ENCODE peak calls at places on chromosomes 4 and X, in six cellular contexts. G is mesenchymal stem cell, L is IMR-90, V is H9, K is neuronal stem cell, B is H1. T is an unnamed sample.

GRCh38 chrX:45771114-45771513 is 570.4 kb upstream of the DIPK2B start:
- DNase-seq in G (peak; percentile 94), L (peak; percentile 96), V (no peak), B (no peak), K (no peak), T (no peak)

GRCh38 chr4:145881991-145882390 is 56.6 kb downstream of the ZNF827 start:
- DNase-seq in B (no peak), L (no peak), V (no peak), K (no peak), G (no peak), T (no peak)

GRCh38 chrX:69238153-69238959 is 73.1 kb upstream of the PJA1 start:
- DNase-seq in L (no peak), K (no peak), G (no peak), B (no peak), V (no peak), T (no peak)

GRCh38 chr4:79623125-79623905 is 215.3 kb upstream of the GK2 start:
- DNase-seq in K (no peak), B (no peak), V (no peak), L (peak; percentile 5), G (no peak), T (no peak)

GRCh38 chrX:149987613-149988012 is 49.3 kb upstream of the EOLA2 start:
- DNase-seq in B (no peak), G (no peak), K (no peak), V (no peak), L (no peak), T (no peak)

GRCh38 chr4:84856468-84856867 is 110.0 kb downstream of the WDFY3 start:
- DNase-seq in G (no peak), B (no peak), V (no peak), L (no peak), K (no peak), T (peak; percentile 79)

GRCh38 chr4:145773581-145774234 is 93.8 kb downstream of the C4orf51 start:
- DNase-seq in K (no peak), G (no peak), L (no peak), V (no peak), B (no peak), T (no peak)

GRCh38 chrX:56033495-56034180 is 198.5 kb upstream of the KLF8 start:
- DNase-seq in V (no peak), G (no peak), L (no peak), B (no peak), K (no peak), T (no peak)

GRCh38 chrX:50054147-50054546 is 131.8 kb downstream of the CLCN5 start:
- DNase-seq in V (no peak), B (no peak), L (no peak), G (no peak), K (no peak), T (peak; percentile 64)

GRCh38 chrX:39983715-39984114 is 114.0 kb downstream of the BCOR start:
- DNase-seq in B (no peak), G (no peak), V (no peak), K (no peak), L (peak; percentile 31), T (no peak)

GRCh38 chr4:1869530-1870327 is 1.5 kb upstream of the NSD2 start:
- DNase-seq in B (no peak), K (no peak), G (no peak), V (no peak), L (no peak), T (no peak)

GRCh38 chrX:151713859-151714258 is 2.0 kb upstream of the FATE1 start:
- DNase-seq in V (peak; percentile 55), B (no peak), K (no peak), G (no peak), L (no peak), T (peak; percentile 55)

GRCh38 chrX:1397001-1397400 is 5.1 kb upstream of the SLC25A6 start:
- DNase-seq in L (no peak), G (no peak), V (no peak), K (no peak), B (no peak), T (no peak)

GRCh38 chrX:17812763-17813162 is 48.3 kb downstream of the RAI2 start:
- DNase-seq in V (no peak), L (no peak), G (no peak), B (no peak), K (no peak), T (no peak)

GRCh38 chrX:65706041-65706828 is 38.8 kb downstream of the MSN start:
- DNase-seq in L (peak; percentile 85), G (peak; percentile 88), K (no peak), B (no peak), V (no peak), T (peak; percentile 69)

GRCh38 chrX:1524874-1525582 is 12.0 kb downstream of the P2RY8 start:
- DNase-seq in L (no peak), K (no peak), B (no peak), G (no peak), V (no peak), T (no peak)

GRCh38 chr4:152938237-152938969 is 2.3 kb downstream of the FHDC1 start:
- DNase-seq in L (no peak), V (no peak), K (no peak), G (no peak), B (no peak), T (no peak)

GRCh38 chr4:76897522-76898384 is at the start of gene SOWAHB:
- DNase-seq in L (no peak), V (peak; percentile 86), G (no peak), B (peak; percentile 41), K (peak; percentile 32), T (peak; percentile 79)

GRCh38 chr4:102579794-102580462 is 78.8 kb downstream of the NFKB1 start:
- DNase-seq in K (no peak), L (no peak), B (no peak), V (no peak), G (no peak), T (no peak)

GRCh38 chrX:16457239-16457638 is 192.7 kb upstream of the S100G start:
- DNase-seq in L (no peak), K (no peak), G (no peak), V (no peak), B (no peak), T (no peak)

GRCh38 chr4:174380699-174381098 is 97.0 kb downstream of the CEP44 start:
- DNase-seq in L (no peak), K (no peak), V (no peak), B (no peak), G (no peak), T (peak; percentile 16)

GRCh38 chr4:174387721-174388120 is 104.0 kb downstream of the CEP44 start:
- DNase-seq in V (no peak), B (no peak), L (no peak), G (no peak), K (no peak), T (no peak)

GRCh38 chr4:174381419-174381818 is 97.7 kb downstream of the CEP44 start:
- DNase-seq in V (no peak), K (no peak), L (no peak), B (no peak), G (no peak), T (no peak)

GRCh38 chr4:174378951-174379350 is 95.2 kb downstream of the CEP44 start:
- DNase-seq in L (no peak), K (no peak), G (no peak), B (no peak), V (no peak), T (no peak)

GRCh38 chr4:174383783-174384182 is 100.1 kb downstream of the CEP44 start:
- DNase-seq in G (no peak), K (no peak), L (no peak), B (no peak), V (no peak), T (peak; percentile 6)
- H4K8ac ChIP-seq in G (no peak overlapping the region), K (no peak overlapping the region), L (no peak overlapping the region), B (no peak overlapping the region), V (no peak overlapping the region), T (no peak overlapping the region)

DNA sequence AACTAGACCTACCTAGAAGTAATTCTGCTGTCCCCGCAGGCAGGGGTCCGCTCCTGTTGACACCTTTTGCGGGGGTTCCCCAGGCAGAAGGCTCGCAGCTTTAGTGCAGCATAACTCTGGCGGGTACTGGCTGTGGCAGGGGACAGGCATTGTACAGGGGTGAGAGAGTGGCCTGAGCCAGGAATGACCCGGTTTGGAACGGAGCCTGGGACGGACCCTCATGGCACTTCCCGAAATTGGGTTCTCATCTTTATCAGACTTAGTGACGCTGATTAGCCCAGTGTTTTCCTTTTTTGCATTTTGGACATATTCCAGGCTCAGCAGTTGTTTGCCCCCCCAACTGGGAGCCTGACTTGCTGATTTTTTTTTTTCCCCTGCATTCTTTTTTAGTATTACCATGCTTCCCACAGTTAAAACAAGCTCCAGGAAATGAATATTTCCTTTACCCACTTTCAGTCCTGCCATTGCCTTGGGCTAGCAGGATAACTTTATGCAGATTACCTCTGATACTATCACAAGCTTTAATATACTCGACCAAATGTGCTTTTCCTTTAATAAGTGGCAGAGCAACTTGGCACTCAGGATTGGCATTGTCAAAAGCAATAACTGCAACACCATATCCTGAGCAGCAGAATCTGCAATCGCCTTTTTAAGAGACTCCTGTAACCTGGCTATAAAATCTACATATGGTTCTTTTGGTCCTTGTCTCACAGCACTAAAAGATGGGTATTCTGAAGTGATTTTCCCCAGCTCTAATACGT is 55.9 kb upstream of the WDR1 start:
- DNase-seq in G (no peak), B (no peak), V (no peak), K (no peak), L (no peak), T (no peak)
- H2BK120ac ChIP-seq in G (no peak overlapping the region), B (no peak overlapping the region), V (no peak overlapping the region), K (no peak overlapping the region), L (no peak overlapping the region), T (no peak overlapping the region)

DNA sequence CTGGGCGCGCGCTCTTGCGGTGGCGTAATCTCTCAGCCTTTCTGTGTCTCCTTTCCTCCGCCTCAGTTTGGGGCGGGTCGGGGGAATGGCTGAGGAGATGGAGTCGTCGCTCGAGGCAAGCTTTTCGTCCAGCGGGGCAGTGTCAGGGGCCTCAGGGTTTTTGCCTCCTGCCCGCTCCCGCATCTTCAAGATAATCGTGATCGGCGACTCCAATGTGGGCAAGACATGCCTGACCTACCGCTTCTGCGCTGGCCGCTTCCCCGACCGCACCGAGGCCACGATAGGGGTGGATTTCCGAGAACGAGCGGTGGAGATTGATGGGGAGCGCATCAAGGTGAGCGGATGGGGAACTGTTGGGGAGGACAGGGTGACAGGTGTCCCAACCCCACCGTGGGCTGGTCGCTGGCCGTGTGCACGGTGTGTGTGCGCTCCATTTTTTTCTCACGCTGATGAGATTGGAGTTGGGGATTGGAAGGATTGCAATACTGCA is at the start of gene RAB33B:
- DNase-seq in G (peak; percentile 91), B (no peak), L (peak; percentile 86), K (no peak), V (no peak), T (no peak)
- H4K8ac ChIP-seq in G (peak within 1 kb of the TSS; percentile 100), B (peak within 1 kb of the TSS; percentile 96), L (peak within 1 kb of the TSS; percentile 63), K (peak within 1 kb of the TSS; percentile 20), V (peak within 1 kb of the TSS; percentile 10), T (no peak within 1 kb of the TSS)

GRCh38 chr4:52317361-52317879 is 266.3 kb downstream of the SPATA18 start:
- DNase-seq in B (no peak), K (no peak), L (no peak), V (no peak), G (no peak), T (no peak)

GRCh38 chr4:52317981-52318380 is 266.9 kb downstream of the SPATA18 start:
- DNase-seq in L (no peak), K (no peak), G (no peak), B (no peak), V (no peak), T (no peak)

DNA sequence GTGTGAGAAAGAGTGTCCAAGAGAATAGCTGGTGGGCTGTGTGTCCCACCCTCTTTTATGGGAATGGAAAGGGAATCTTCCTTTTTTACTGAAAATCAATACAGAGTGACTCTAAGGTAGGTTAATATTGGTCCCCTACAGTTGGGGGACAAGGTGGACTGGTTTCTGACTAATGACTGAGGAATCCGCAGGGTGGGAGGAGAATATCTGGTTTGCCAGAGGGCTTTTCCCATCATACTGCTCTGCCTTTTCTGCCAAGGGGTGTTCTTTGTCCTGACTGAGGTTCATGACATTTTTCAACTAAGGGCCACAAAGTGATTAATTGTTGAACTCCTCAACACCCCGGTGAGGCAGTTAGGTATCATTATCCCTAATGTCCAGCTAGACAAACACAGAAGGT is 261.6 kb downstream of the SPATA18 start:
- DNase-seq in K (no peak), G (no peak), L (no peak), B (peak; percentile 10), V (peak; percentile 40), T (peak; percentile 75)
- H2BK120ac ChIP-seq in K (no peak overlapping the region), G (no peak overlapping the region), L (no peak overlapping the region), B (no peak overlapping the region), V (no peak overlapping the region), T (no peak overlapping the region)

T was measured in mesendoderm.